ENCODE peak calls at places on chromosomes 1 and 21, in five cellular contexts. K is osteoblast, X is stomach, M is heart right ventricle, E is A549. U is an unnamed sample.

GRCh38 chr1:182889997-182890396 is 50.9 kb downstream of the DHX9 start:
- DNase-seq in K (no peak), X (no peak), M (no peak), E (no peak), U (no peak)

GRCh38 chr1:145961425-145962156 is 2.8 kb downstream of the ANKRD34A start:
- DNase-seq in K (peak; percentile 82), X (no peak), M (peak; percentile 50), E (no peak), U (peak; percentile 36)

GRCh38 chr1:39288735-39289465 is 84.4 kb downstream of the MACF1 start:
- DNase-seq in K (no peak), X (no peak), M (no peak), E (no peak), U (no peak)

GRCh38 chr1:28905921-28906666 is 8.3 kb upstream of the EPB41 start:
- DNase-seq in K (no peak), X (no peak), M (no peak), E (no peak), U (no peak)

GRCh38 chr1:209769171-209769904 is 13.5 kb downstream of the TRAF3IP3 start:
- DNase-seq in K (peak; percentile 92), X (no peak), M (peak; percentile 70), E (no peak), U (peak; percentile 48)

GRCh38 chr21:42638266-42638863 is 15.1 kb upstream of the PDE9A start:
- DNase-seq in K (no peak), X (no peak), M (no peak), E (no peak), U (no peak)

GRCh38 chr1:247639381-247639981 is 34.1 kb downstream of the OR2G3 start:
- DNase-seq in K (peak; percentile 86), X (peak; percentile 82), M (peak; percentile 46), E (no peak), U (peak; percentile 41)

GRCh38 chr1:28971980-28972771 is 57.8 kb downstream of the EPB41 start:
- DNase-seq in K (peak; percentile 82), X (no peak), M (no peak), E (no peak), U (no peak)

GRCh38 chr1:28246427-28246832 is 10.5 kb downstream of the ATP5IF1 start:
- DNase-seq in K (no peak), X (no peak), M (no peak), E (no peak), U (peak; percentile 55)

GRCh38 chr1:201774224-201774982 is 54.6 kb upstream of the IPO9 start:
- DNase-seq in K (no peak), X (no peak), M (no peak), E (no peak), U (no peak)

GRCh38 chr1:7579831-7580804 is 191.0 kb upstream of the VAMP3 start:
- DNase-seq in K (peak; percentile 73), X (no peak), M (no peak), E (no peak), U (no peak)

GRCh38 chr1:165075725-165076370 is 280.7 kb downstream of the LMX1A start:
- DNase-seq in K (peak; percentile 38), X (no peak), M (no peak), E (peak; percentile 24), U (no peak)

DNA sequence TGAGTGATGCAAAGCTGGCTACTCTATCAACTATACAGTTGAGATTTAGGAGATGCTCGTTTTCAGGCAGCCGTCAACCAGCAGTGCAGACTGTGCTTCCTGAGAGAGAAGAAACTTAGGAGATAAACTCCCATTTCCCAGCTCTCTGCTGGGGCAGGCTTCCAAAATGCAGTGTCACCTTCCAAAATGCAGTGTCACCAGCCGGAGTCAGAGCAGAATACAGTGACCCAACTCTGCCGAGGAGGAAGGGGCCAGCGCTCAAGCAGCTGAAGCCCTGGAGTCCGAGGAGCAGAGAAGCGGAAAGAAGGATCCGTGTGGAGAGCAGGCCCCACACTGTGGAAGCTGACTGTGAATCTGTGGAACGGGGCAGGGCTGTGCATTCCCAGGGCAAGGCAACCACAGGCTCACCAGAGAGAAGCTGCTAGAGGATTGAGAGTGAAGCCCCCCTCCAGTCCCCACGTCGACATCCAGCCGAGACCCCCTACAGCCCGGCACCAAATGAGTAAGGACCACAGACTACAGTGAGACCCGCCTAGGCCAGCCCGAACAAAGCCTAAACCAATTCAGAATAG is 703 bp upstream of the KRTAP12-1 start:
- DNase-seq in K (no peak), X (no peak), M (no peak), E (no peak), U (no peak)
- H3K4me3 ChIP-seq in K (no peak overlapping the region), X (no peak overlapping the region), M (no peak overlapping the region), E (no peak overlapping the region), U (no peak overlapping the region)

DNA sequence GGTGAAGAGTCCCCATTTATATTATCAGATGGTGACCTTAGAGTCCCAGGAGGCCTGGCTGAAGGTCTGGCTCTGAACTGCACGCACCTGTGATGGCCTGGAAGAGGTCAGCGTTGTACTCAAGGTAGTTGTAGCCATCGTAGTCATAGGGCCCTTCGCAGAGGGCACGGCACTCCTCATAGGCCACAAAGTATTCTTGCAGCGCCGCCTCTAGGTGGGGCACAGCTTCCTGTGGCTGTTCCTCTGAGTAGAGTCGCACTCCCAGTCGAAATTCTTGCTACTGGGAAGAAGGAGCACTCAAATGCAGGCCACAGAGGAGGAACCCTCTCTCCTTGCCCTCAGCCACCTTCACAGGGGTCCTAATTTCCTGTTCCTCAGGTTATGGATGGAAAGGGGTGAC is 7.7 kb downstream of the P3H1 start:
- DNase-seq in K (no peak), X (no peak), M (no peak), E (no peak), U (no peak)
- TF ChIP-seq CTCF in K (no peak), X (no peak), M (no peak), E (no peak), U (peak; percentile 14)

DNA sequence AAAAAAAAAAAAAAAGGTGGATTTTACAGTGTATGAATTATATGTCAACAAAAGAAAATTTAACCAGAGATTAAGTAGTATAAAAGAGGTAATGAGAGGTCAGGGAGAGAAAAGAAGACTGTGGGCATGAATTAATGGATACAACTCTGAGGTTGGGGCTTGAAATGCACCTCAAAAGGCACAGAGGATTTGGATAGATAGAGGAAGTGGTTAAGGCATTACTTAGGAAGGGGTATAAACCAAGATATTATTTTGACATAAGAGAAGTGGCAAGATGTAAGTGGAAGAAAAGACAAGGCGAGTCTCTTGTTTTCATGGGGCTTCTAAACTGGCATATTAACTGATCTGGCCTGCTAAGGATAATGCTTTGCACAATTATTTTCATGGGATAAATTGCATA is 34.1 kb downstream of the RAP1A start:
- DNase-seq in K (peak; percentile 14), X (no peak), M (no peak), E (no peak), U (no peak)
- H3K4me3 ChIP-seq in K (no peak overlapping the region), X (no peak overlapping the region), M (no peak overlapping the region), E (no peak overlapping the region), U (no peak overlapping the region)

GRCh38 chr21:36155603-36156338 is 853 bp upstream of the DOP1B start:
- DNase-seq in K (no peak), X (peak; percentile 80), M (peak; percentile 42), E (no peak), U (no peak)
- TF ChIP-seq CTCF in K (no peak), X (no peak), M (no peak), E (no peak), U (no peak)

GRCh38 chr1:155250633-155251449 is 4.4 kb downstream of the ENTREP3 start:
- DNase-seq in K (peak; percentile 100), X (peak; percentile 94), M (peak; percentile 95), E (peak; percentile 98), U (peak; percentile 90)
- H3K4me3 ChIP-seq in K (peak overlapping the region; percentile 45), X (peak overlapping the region; percentile 11), M (no peak overlapping the region), E (no peak overlapping the region), U (peak overlapping the region; percentile 73)

GRCh38 chr1:11838349-11839272 is 9.0 kb downstream of the NPPA start:
- DNase-seq in K (peak; percentile 98), X (peak; percentile 75), M (peak; percentile 81), E (peak; percentile 83), U (peak; percentile 37)
- TF ChIP-seq CTCF in K (peak; percentile 96), X (no peak), M (peak; percentile 100), E (peak; percentile 79), U (peak; percentile 99)

DNA sequence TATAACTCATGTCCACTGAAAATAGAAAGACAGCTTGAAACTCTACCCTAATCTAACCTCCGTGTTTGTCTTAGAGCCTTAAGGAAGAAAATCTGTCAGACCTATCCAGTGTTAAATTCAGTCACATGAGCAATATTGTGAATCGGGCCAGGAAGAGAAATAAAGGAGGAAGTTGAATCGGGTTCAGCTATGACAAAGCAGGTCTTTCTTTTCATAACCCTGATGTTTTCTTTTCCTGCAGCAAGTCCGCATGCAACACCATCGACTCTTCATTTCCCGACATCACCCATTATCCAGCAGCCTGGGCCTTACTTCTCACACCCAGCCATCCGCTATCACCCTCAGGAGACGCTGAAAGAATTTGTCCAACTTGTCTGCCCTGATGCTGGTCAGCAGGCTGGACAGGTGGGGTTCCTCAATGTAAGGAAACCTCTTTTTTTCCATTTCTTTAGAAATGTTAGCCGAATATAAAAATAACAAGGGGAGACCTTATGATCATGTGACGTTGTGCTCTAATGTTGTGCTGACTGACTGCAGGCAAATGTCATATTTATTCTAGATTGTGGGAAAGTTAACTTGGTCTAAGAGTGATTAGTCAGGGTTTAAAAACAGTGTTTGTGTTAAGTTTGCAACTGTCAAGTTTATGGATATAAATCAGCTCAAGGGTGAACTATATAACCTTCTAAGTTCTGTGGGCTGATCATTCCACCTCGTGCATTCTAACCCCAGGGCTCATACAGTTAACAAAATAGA is 320.9 kb downstream of the TM2D1 start:
- DNase-seq in K (peak; percentile 73), X (no peak), M (no peak), E (no peak), U (no peak)
- H3K4me3 ChIP-seq in K (no peak overlapping the region), X (no peak overlapping the region), M (no peak overlapping the region), E (no peak overlapping the region), U (no peak overlapping the region)

DNA sequence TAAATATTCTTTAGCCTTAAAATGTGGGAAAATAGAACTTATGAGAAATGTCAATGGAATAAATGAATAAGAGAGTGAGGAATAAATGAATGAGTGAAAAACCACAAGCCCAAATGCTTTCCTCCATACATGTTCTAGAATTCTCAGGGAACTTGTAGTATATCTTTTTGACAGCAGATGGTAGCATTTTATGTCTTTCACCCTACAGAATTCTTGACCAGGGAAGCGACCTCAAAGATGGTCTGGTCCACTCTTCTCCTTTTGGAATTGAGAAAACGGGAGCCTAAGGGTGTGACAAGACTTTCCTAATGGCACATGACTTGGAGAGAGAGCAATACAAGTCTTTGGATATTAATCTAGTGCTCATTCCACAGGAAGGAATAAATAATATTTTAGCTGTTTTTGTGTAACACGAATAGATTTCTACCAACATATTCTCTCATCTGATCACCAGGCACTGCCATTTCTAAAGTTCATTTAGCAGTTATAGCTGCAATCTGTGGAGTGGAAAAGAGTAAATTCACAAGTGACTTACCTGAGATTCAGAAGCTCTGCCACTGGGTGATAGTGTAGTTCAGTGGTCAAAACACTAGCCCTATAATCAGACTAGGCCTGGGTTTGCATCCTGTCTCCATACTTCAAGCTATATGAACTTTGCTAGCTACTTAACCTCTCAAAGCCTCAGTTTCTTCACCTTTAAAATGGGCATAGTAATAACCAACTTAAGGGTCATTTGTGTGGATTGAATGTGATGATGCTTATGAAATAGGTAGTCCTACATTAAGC is 15.0 kb upstream of the F5 start:
- DNase-seq in K (peak; percentile 58), X (no peak), M (no peak), E (peak; percentile 6), U (peak; percentile 27)
- TF ChIP-seq CTCF in K (peak; percentile 46), X (no peak), M (peak; percentile 69), E (peak; percentile 59), U (peak; percentile 32)

U was measured in GM06990.